ENCODE peak calls at places on chromosome 1, in five cellular contexts. Y, V, W, R and U are unnamed samples.

GRCh38 chr1:182603646-182604127 is 502 bp downstream of the RGS16 start:
- DNase-seq in Y (peak; percentile 52), V (no peak), W (no peak), R (no peak), U (no peak)

GRCh38 chr1:159862557-159862956 is at the start of gene VSIG8:
- DNase-seq in Y (no peak), V (no peak), W (no peak), R (no peak), U (no peak)

GRCh38 chr1:75616436-75617433 is 5.8 kb upstream of the SLC44A5 start:
- DNase-seq in Y (no peak), V (no peak), W (peak; percentile 42), R (no peak), U (no peak)

GRCh38 chr1:1907098-1907736 is 7.8 kb upstream of the CALML6 start:
- DNase-seq in Y (no peak), V (no peak), W (peak; percentile 59), R (no peak), U (no peak)

GRCh38 chr1:104466068-104466467 is 716.4 kb downstream of the AMY1C start:
- DNase-seq in Y (no peak), V (no peak), W (no peak), R (no peak), U (no peak)

GRCh38 chr1:18794066-18794465 is 65.4 kb downstream of the TAS1R2 start:
- DNase-seq in Y (no peak), V (no peak), W (no peak), R (no peak), U (no peak)

GRCh38 chr1:53543130-53543770 is 84.1 kb downstream of the DMRTB1 start:
- DNase-seq in Y (no peak), V (no peak), W (no peak), R (no peak), U (no peak)

GRCh38 chr1:116738673-116739370 is 15.4 kb upstream of the CD2 start:
- DNase-seq in Y (peak; percentile 85), V (no peak), W (no peak), R (peak; percentile 79), U (no peak)

GRCh38 chr1:203116048-203116810 is 11.3 kb upstream of the ADORA1 start:
- DNase-seq in Y (no peak), V (no peak), W (no peak), R (no peak), U (no peak)

GRCh38 chr1:217713223-217713622 is 82.1 kb downstream of the SPATA17 start:
- DNase-seq in Y (no peak), V (no peak), W (no peak), R (no peak), U (no peak)

GRCh38 chr1:63730211-63730610 is 43.6 kb upstream of the ROR1 start:
- DNase-seq in Y (no peak), V (peak; percentile 57), W (no peak), R (no peak), U (no peak)

GRCh38 chr1:3494321-3495308 is 40.1 kb downstream of the ARHGEF16 start:
- DNase-seq in Y (no peak), V (no peak), W (no peak), R (no peak), U (no peak)